ENCODE peak calls at places on chromosomes 5 and 9, in seven cellular contexts. O is neuronal stem cell, G is left ventricle myocardium inferior, P is cardiac muscle cell, A is DND-41, M is fibroblast of lung, R is ascending aorta. X is an unnamed sample. For H3K36me3, the result is how much of the 10 kb centered on the place peaks cover.

GRCh38 chr5:19853616-19854240 is 134.3 kb downstream of the CDH18 start:
- DNase-seq in P (peak), A (no peak), O (no peak), R (no peak), M (peak), G (no peak), X (no peak)

GRCh38 chr5:146283344-146283761 is 55.3 kb upstream of the POU4F3 start:
- DNase-seq in P (peak), A (no peak), O (no peak), G (no peak), M (peak), R (no peak), X (no peak)

GRCh38 chr5:180494510-180495181 is 467 bp downstream of the CNOT6 start:
- DNase-seq in G (peak), P (peak), R (peak), A (peak), O (peak), M (peak), X (no peak)

GRCh38 chr5:83058718-83059117 is 18.5 kb downstream of the TMEM167A start:
- DNase-seq in O (no peak), A (no peak), R (no peak), G (no peak), M (no peak), P (no peak), X (no peak)

GRCh38 chr5:29894668-29895067 is 1298.8 kb upstream of the CDH6 start:
- DNase-seq in O (no peak), A (no peak), M (no peak), P (no peak), R (no peak), G (no peak), X (no peak)

GRCh38 chr5:982377-983237 is 26.0 kb upstream of the NKD2 start:
- DNase-seq in R (peak), O (no peak), P (no peak), G (no peak), A (no peak), M (no peak), X (peak)

GRCh38 chr5:132102101-132102701 is 28.6 kb downstream of the CSF2 start:
- DNase-seq in P (no peak), R (no peak), A (no peak), G (no peak), M (no peak), O (no peak), X (no peak)

GRCh38 chr5:1391691-1392090 is 46.8 kb upstream of the CLPTM1L start:
- DNase-seq in G (no peak), R (no peak), P (no peak), O (no peak), A (no peak), M (no peak), X (no peak)

GRCh38 chr5:154273028-154273617 is 82.6 kb downstream of the GALNT10 start:
- DNase-seq in A (no peak), G (no peak), O (no peak), P (peak), M (peak), R (no peak), X (no peak)

GRCh38 chr9:19938990-19939736 is 150.3 kb upstream of the SLC24A2 start:
- DNase-seq in R (no peak), G (no peak), M (no peak), O (no peak), A (no peak), P (no peak), X (no peak)

GRCh38 chr5:163964650-163965049 is 459.2 kb downstream of the MAT2B start:
- DNase-seq in M (peak), O (no peak), P (peak), R (no peak), G (no peak), A (no peak), X (no peak)

DNA sequence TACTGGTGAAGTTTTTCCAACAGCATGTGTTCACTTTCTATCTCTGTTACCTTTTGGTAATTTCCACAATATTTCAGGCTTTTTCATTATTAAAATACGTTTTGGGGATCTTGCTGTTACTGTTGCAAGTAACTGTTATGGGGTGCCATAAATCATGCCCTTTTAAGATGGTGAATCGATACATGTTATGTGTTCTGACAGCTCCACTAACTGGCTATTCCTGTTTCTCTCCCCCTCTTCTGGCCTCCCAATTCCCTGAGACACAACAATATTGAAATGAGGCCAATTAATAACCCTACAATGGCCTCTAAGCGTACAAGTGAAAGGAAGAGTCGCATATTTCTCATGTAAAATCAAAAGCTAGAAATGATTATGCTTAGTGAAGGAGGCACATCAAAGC is 13.1 kb upstream of the MSH3 start:
- DNase-seq in O (no peak), M (no peak), G (no peak), A (no peak), R (no peak), P (no peak), X (no peak)
- H3K36me3 ChIP-seq in O (half or more), M (under half), G (under half), A (half or more), R (under half), P (under half), X (under half)

DNA sequence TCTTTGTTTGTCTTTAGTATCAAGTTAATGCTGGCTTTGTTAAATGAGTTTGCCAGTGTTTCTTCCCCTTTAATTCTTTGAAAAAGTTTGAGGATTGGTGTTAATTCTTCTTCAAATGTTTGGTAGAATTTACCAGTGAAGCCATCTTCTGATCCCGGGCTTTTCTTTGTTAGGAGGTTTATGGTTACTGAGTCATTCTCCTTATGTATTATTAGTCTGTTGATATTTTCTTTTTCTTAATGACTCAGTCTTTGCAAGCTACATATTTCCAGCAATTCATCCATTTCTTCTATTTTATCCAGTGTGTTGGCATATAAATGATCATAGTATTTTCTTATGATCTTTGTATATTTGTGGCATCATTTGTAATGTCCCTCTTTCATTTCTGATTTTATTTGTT is 74.5 kb upstream of the SPINK5 start:
- DNase-seq in A (no peak), O (no peak), G (no peak), P (no peak), M (no peak), R (no peak), X (no peak)
- H3K36me3 ChIP-seq in A (under half), O (under half), G (under half), P (under half), M (under half), R (under half), X (under half)

DNA sequence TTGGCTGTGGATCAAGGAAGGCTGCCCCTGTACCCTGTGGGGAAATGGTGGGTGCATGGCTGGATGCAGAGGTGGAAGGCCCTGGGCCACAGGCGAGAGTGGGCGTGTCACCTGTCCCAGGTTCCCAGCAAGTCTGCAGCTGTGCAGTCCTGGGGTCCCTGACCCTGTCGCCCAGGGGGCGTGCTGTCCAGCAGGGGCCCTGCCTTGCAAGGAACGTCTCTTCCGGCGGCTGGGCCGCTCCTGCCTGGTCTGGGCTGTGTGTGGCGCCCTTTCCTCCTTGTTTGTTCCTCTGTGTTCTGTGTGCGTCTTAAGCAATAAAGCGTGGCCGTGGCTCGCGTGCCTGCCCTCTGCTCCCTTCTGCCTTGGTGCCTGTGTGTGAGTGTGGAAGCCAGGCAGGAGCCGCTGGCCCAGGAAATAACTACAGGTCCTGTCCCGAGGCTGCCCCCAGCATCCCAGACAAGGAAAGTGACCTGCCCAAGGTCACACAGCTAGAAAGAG is 8.4 kb downstream of the SLC2A6 start:
- DNase-seq in R (no peak), P (no peak), O (no peak), M (no peak), A (no peak), G (no peak), X (no peak)
- H3K36me3 ChIP-seq in R (under half), P (under half), O (half or more), M (under half), A (under half), G (under half), X (under half)

GRCh38 chr5:173611706-173612105 is 4.7 kb downstream of the BOD1 start:
- DNase-seq in G (no peak), R (no peak), P (no peak), M (no peak), A (no peak), O (no peak), X (no peak)
- H3K36me3 ChIP-seq in G (half or more), R (under half), P (under half), M (under half), A (half or more), O (half or more), X (under half)

GRCh38 chr9:78261403-78262001 is 25.6 kb downstream of the CEP78 start:
- DNase-seq in R (no peak), O (no peak), G (no peak), A (no peak), P (peak), M (peak), X (no peak)
- H3K36me3 ChIP-seq in R (under half), O (half or more), G (under half), A (half or more), P (under half), M (under half), X (under half)

GRCh38 chr9:128168731-128169308 is 8.8 kb downstream of the BBLN start:
- DNase-seq in R (no peak), A (no peak), M (no peak), O (no peak), G (no peak), P (no peak), X (no peak)
- H3K36me3 ChIP-seq in R (half or more), A (half or more), M (under half), O (half or more), G (half or more), P (half or more), X (under half)

GRCh38 chr5:124630767-124631704 is 115.4 kb downstream of the ZNF608 start:
- DNase-seq in P (peak), A (no peak), G (no peak), M (peak), O (no peak), R (no peak), X (no peak)

GRCh38 chr5:124634228-124634819 is 112.1 kb downstream of the ZNF608 start:
- DNase-seq in P (no peak), G (no peak), R (no peak), A (no peak), O (no peak), M (peak), X (no peak)

GRCh38 chr5:124634820-124635323 is 111.6 kb downstream of the ZNF608 start:
- DNase-seq in P (no peak), G (no peak), O (no peak), M (peak), A (no peak), R (no peak), X (no peak)

GRCh38 chr5:124631874-124632550 is 114.4 kb downstream of the ZNF608 start:
- DNase-seq in R (no peak), O (peak), G (no peak), P (no peak), M (no peak), A (no peak), X (no peak)

DNA sequence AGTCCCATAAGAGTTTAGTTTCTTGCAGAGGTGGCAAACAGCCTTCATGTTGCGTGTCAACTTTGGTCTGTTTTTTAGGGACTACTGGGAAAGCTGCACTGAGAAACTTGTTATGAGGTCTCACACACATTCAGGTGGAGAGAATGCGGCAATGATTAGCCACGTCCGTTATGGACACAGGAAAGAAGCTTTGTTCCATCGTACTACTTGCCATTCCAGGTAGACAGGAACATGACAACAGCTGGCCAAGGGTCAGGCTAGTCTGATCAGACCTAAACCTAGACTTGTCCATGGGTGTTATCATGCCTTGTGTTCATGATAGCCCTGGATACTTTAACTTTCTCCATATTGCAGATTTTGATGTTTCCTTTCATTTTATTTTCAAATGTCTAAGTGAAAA is 113.2 kb downstream of the ZNF608 start:
- DNase-seq in M (no peak), O (no peak), G (no peak), R (no peak), P (no peak), A (no peak), X (no peak)
- H3K36me3 ChIP-seq in M (under half), O (under half), G (under half), R (under half), P (under half), A (under half), X (under half)

GRCh38 chr5:6742081-6742758 is 29.0 kb downstream of the TENT4A start:
- DNase-seq in O (no peak), R (peak), G (no peak), A (no peak), P (no peak), M (no peak), X (no peak)

GRCh38 chr5:6745706-6746217 is 32.5 kb downstream of the TENT4A start:
- DNase-seq in A (no peak), O (no peak), P (peak), G (no peak), M (peak), R (peak), X (no peak)

GRCh38 chr5:6744841-6745705 is 31.8 kb downstream of the TENT4A start:
- DNase-seq in R (peak), G (no peak), A (no peak), M (no peak), P (no peak), O (no peak), X (no peak)

GRCh38 chr5:6740586-6741150 is 27.4 kb downstream of the TENT4A start:
- DNase-seq in O (no peak), M (no peak), R (peak), P (no peak), A (no peak), G (no peak), X (no peak)

DNA sequence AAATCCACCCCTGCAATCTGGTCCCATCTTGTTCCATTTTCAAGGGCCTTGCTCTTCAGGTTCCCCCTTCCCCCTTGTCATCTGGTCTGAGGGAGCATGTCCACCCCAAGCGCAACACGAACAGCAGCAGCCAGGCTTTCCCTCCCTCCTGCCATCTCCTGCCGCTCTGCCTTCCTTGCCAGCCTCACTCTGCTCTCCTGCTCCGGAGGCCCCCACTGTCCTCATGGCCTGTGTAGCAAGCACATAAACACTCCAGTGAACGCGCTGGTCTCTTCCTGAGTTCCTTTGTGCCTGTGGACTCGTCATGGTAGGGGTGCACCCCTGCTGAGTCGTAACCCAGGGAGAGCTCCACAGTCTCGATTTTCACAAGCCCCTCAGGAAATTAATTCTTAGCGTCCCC is 29.9 kb downstream of the TENT4A start:
- DNase-seq in P (no peak), R (peak), G (no peak), O (no peak), A (no peak), M (no peak), X (no peak)
- H3K36me3 ChIP-seq in P (under half), R (under half), G (half or more), O (half or more), A (half or more), M (under half), X (under half)